ENCODE peak calls at places on chromosomes 13 and 19, in seven cellular contexts. K is ovary; E is H1; N is cardiac muscle cell; H is CD8-positive, alpha-beta memory T cell; L is right lobe of liver; D is GM23248. U is an unnamed sample. For H3K4me1, the result is how much of the 10 kb centered on the place peaks cover.

GRCh38 chr19:32858155-32858554 is 11.4 kb downstream of the SLC7A9 start:
- DNase-seq in E (no peak), H (no peak), D (no peak), L (no peak), K (no peak), N (no peak), U (no peak)

GRCh38 chr13:51532736-51533197 is 51.5 kb upstream of the WDFY2 start:
- DNase-seq in N (no peak), K (no peak), E (no peak), D (no peak), H (no peak), L (no peak), U (peak)

GRCh38 chr19:36060430-36060829 is 5.7 kb downstream of the WDR62 start:
- DNase-seq in H (no peak), E (peak), K (no peak), L (peak), N (peak), D (peak), U (no peak)

GRCh38 chr19:48424694-48425219 is 21.0 kb upstream of the GRWD1 start:
- DNase-seq in N (peak), K (no peak), H (no peak), E (no peak), D (peak), L (no peak), U (no peak)

GRCh38 chr19:45598267-45599011 is 3.6 kb downstream of the GPR4 start:
- DNase-seq in K (no peak), D (peak), H (no peak), L (no peak), E (no peak), N (peak), U (no peak)

GRCh38 chr19:51295382-51296126 is 15.9 kb upstream of the IGLON5 start:
- DNase-seq in D (no peak), H (no peak), N (no peak), L (no peak), K (no peak), E (peak), U (no peak)

GRCh38 chr19:49597703-49597974 is 6.7 kb downstream of the PRR12 start:
- DNase-seq in L (no peak), N (no peak), D (no peak), K (no peak), H (no peak), E (no peak), U (no peak)

GRCh38 chr13:28044608-28045007 is 55.8 kb downstream of the FLT3 start:
- DNase-seq in N (no peak), H (no peak), D (peak), L (no peak), K (no peak), E (no peak), U (no peak)

GRCh38 chr13:112248406-112248760 is 127.8 kb upstream of the SPACA7 start:
- DNase-seq in N (no peak), D (no peak), E (peak), H (no peak), L (peak), K (no peak), U (no peak)

GRCh38 chr19:19371056-19371455 is 34.4 kb upstream of the GATAD2A start:
- DNase-seq in D (peak), K (no peak), H (no peak), E (no peak), L (no peak), N (no peak), U (no peak)

GRCh38 chr13:27915301-27916207 is 4.2 kb upstream of the PDX1 start:
- DNase-seq in N (no peak), L (no peak), D (no peak), H (no peak), E (peak), K (no peak), U (no peak)

GRCh38 chr13:113943821-113944565 is 29.9 kb downstream of the C13orf46 start:
- DNase-seq in H (no peak), L (no peak), D (no peak), E (no peak), K (peak), N (no peak), U (no peak)

GRCh38 chr19:38918526-38918925 is 6.5 kb upstream of the CCER2 start:
- DNase-seq in D (no peak), H (no peak), K (no peak), E (no peak), L (peak), N (no peak), U (no peak)

GRCh38 chr13:37716796-37717195 is 118.2 kb upstream of the POSTN start:
- DNase-seq in L (no peak), E (no peak), N (peak), K (no peak), D (no peak), H (no peak), U (no peak)

GRCh38 chr13:94300401-94300800 is 179.1 kb downstream of the DCT start:
- DNase-seq in N (no peak), K (no peak), L (no peak), E (no peak), H (no peak), D (no peak), U (no peak)

GRCh38 chr13:68666774-68667397 is 1436.8 kb upstream of the PCDH9 start:
- DNase-seq in L (no peak), K (no peak), N (no peak), E (no peak), D (no peak), H (no peak), U (no peak)

GRCh38 chr13:113364933-113365371 is 1.0 kb upstream of the GRTP1 start:
- DNase-seq in K (peak), E (no peak), H (no peak), N (peak), D (peak), L (no peak), U (no peak)

GRCh38 chr19:42097461-42097860 is 21.5 kb downstream of the ZNF574 start:
- DNase-seq in D (no peak), E (no peak), K (no peak), N (no peak), H (no peak), L (no peak), U (no peak)

GRCh38 chr13:93621051-93621450 is 394.4 kb downstream of the GPC6 start:
- DNase-seq in E (no peak), K (no peak), L (no peak), H (no peak), D (no peak), N (no peak), U (no peak)

GRCh38 chr19:483332-484072 is 12.8 kb upstream of the MADCAM1 start:
- DNase-seq in H (no peak), K (no peak), L (no peak), E (no peak), N (no peak), D (no peak), U (no peak)

GRCh38 chr19:46488551-46488950 is 7.1 kb downstream of the PNMA8B start:
- DNase-seq in H (no peak), L (no peak), K (no peak), N (no peak), E (peak), D (no peak), U (no peak)

GRCh38 chr13:97574926-97575325 is 141.0 kb downstream of the RAP2A start:
- DNase-seq in L (no peak), E (peak), N (peak), H (no peak), K (no peak), D (peak), U (no peak)

GRCh38 chr13:68359105-68359504 is 1129.0 kb upstream of the PCDH9 start:
- DNase-seq in H (no peak), L (no peak), D (no peak), E (no peak), K (no peak), N (no peak), U (no peak)

DNA sequence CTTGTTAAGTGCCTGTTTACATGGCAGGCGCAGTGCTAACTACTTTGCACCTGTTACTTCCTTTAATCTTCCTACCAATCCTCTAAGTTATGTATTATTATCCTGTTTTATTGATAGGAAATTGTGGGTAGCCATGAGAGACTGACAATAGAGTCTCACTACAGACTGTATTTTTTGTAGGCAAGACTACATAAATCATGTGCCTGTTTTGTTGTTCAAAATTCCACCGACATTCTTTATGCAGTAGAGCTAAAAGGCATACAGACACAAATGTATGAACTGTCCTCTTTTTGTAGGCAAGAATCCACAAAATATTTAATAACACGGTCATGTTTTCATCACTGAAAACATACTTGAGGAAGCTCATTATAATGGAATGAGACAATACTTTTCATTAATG is 205.5 kb downstream of the NALCN start:
- DNase-seq in H (no peak), L (no peak), K (no peak), D (no peak), N (no peak), E (no peak), U (no peak)
- H3K4me1 ChIP-seq in H (under half), L (under half), K (under half), D (under half), N (under half), E (under half), U (under half)

GRCh38 chr13:106522898-106523525 is 12.4 kb downstream of the EFNB2 start:
- DNase-seq in N (no peak), K (no peak), D (no peak), L (no peak), E (no peak), H (no peak), U (no peak)

GRCh38 chr13:106521101-106521799 is 14.2 kb downstream of the EFNB2 start:
- DNase-seq in E (no peak), L (no peak), H (no peak), N (no peak), K (no peak), D (no peak), U (no peak)

GRCh38 chr13:106518535-106518934 is 16.9 kb downstream of the EFNB2 start:
- DNase-seq in H (no peak), L (no peak), N (no peak), K (no peak), D (no peak), E (no peak), U (no peak)

GRCh38 chr13:106522112-106522511 is 13.3 kb downstream of the EFNB2 start:
- DNase-seq in N (no peak), K (no peak), D (no peak), H (no peak), L (no peak), E (no peak), U (no peak)

GRCh38 chr13:106520205-106521004 is 15.1 kb downstream of the EFNB2 start:
- DNase-seq in D (peak), K (no peak), N (peak), E (no peak), H (no peak), L (no peak), U (no peak)
- H3K4me1 ChIP-seq in D (under half), K (under half), N (under half), E (under half), H (under half), L (under half), U (under half)

GRCh38 chr19:1849999-1850398 is 1.7 kb upstream of the REXO1 start:
- DNase-seq in K (no peak), D (no peak), L (no peak), E (no peak), N (no peak), H (no peak), U (no peak)
- H3K4me1 ChIP-seq in K (under half), D (under half), L (under half), E (under half), N (under half), H (half or more), U (half or more)

DNA sequence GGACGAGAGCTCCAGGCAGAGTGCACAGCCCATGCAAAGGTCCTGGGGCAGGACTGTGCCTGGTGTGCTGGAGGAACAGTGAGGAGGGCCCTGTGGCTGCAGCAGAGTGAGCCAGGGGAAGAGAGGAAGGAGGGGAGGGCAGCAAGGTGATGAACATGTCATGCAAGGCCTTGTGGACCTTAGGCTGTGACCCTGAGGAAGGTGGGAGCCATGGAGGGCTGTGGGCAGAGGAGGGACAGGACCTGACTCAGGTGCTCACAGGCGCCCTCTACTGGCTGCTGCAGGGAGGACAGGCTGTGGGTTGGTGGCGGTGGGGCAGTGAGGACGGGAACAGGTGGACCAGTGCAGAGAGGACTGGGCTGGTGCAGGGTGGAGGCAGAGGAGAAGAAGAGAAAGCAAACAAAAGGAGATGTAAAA is 170.3 kb downstream of the PTPRS start:
- DNase-seq in H (peak), L (peak), N (no peak), K (no peak), D (no peak), E (peak), U (peak)
- H3K4me1 ChIP-seq in H (under half), L (under half), N (under half), K (under half), D (under half), E (under half), U (under half)

DNA sequence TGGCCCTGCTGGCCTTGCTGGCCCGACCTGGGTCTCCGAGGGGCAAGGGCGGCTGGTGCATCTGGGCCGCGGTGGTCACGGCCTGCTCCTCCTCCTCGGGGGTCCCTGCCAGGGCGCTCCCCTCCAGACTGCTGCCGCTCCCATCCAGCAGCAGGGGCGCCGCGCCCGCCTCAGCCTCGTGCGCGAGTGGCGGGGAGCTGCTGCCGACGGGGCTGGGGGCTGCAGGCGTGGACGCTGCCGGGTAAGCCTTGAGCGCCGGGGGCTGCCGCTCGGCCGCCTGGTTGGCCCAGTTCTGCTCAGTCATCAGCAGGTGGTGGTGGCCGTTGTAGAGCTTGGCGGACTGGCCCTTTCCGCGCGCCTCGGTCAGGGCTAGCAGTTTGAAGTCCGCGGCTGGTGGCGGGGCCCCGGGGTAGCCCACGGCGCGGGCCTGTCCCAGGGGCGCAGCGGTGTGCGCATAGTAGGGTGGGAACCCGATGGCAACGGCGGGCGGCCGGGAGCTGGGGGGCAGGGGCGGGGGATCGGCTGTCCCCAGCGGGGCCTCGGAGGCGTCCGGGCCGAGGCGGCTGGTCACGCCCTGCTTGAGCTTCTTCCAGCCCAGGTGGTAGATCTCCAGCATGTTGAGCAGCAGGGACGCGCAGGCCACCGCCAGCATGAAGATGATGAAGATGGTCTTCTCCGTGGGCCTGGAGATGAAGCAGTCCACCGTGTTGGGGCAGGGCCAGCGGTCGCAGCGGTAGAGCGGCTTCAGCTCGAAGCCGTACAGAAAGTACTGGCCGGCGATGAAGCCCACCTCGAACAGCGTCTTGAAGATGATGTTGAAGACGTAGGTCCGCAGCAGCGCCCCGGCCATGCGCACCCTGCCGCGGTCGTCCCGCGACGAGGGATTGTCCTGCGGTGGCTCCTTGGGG is 18.6 kb downstream of the GJA3 start:
- DNase-seq in E (peak), K (no peak), L (no peak), H (no peak), N (no peak), D (no peak), U (no peak)
- H3K4me1 ChIP-seq in E (under half), K (under half), L (under half), H (under half), N (half or more), D (under half), U (under half)

GRCh38 chr13:98746968-98747367 is 5.5 kb downstream of the SLC15A1 start:
- DNase-seq in E (no peak), N (peak), K (no peak), L (peak), H (no peak), D (peak), U (no peak)
- H3K4me1 ChIP-seq in E (under half), N (under half), K (under half), L (under half), H (under half), D (under half), U (under half)

U was measured in CD4-positive, CD25-positive, alpha-beta regulatory T cell.